ENCODE peak calls at places on chromosome 1, in six cellular contexts. V is chondrocyte; E is hepatic stellate cell; P is heart right ventricle; U is activated CD8-positive, alpha-beta memory T cell treated with anti-CD3 and anti-CD28 coated beads, Interleukin-2, amount 50 U/mL, for 48 hours; W is cardiac fibroblast. G is an unnamed sample.

GRCh38 chr1:193707271-193708015 is 521.0 kb upstream of the B3GALT2 start:
- DNase-seq in E (no peak), W (no peak), P (no peak), U (no peak), V (no peak), G (peak)

GRCh38 chr1:78492376-78492950 is 1.7 kb downstream of the PTGFR start:
- DNase-seq in W (peak), P (no peak), E (no peak), V (no peak), U (no peak), G (no peak)

GRCh38 chr1:40316595-40317393 is at the start of gene COL9A2:
- DNase-seq in W (peak), U (peak), E (no peak), P (peak), V (no peak), G (peak)

GRCh38 chr1:98903261-98903660 is 101.4 kb downstream of the PLPPR5 start:
- DNase-seq in V (no peak), U (no peak), P (no peak), W (peak), E (peak), G (peak)

GRCh38 chr1:6351480-6352137 is 42.0 kb downstream of the ACOT7 start:
- DNase-seq in P (peak), W (no peak), V (no peak), E (no peak), U (no peak), G (peak)

GRCh38 chr1:22613226-22613918 is 23.1 kb upstream of the C1QA start:
- DNase-seq in V (no peak), E (no peak), U (no peak), P (no peak), W (no peak), G (no peak)

GRCh38 chr1:183483224-183483623 is 10.9 kb downstream of the SMG7 start:
- DNase-seq in V (no peak), U (no peak), E (no peak), P (no peak), W (no peak), G (no peak)

GRCh38 chr1:115275216-115275615 is 62.8 kb downstream of the NGF start:
- DNase-seq in E (no peak), W (peak), V (no peak), U (no peak), P (no peak), G (peak)